ENCODE peak calls at places on chromosomes 4 and X, in ten cellular contexts. Y is activated T-cell treated with anti-CD3 and anti-CD28 coated beads for 1 hour; M is CD8-positive, alpha-beta memory T cell; F is T-helper 9 cell; L is NCI-H2227 treated with DMSO at 0.1 percent for 48 hours; O is aorta; U is NCI-H1436; I is non-pigmented ciliary epithelial cell; S is NCI-H2107; D is glutamatergic neuron. P is an unnamed sample.

GRCh38 chr4:26171953-26172352 is 148.9 kb upstream of the RBPJ start:
- DNase-seq in Y (no peak), M (no peak), F (no peak), L (no peak), O (no peak), U (no peak), I (peak), S (no peak), D (no peak), P (no peak)

GRCh38 chr4:8601556-8601955 is 9.0 kb downstream of the CPZ start:
- DNase-seq in Y (no peak), M (no peak), F (no peak), L (no peak), O (no peak), U (no peak), I (no peak), S (no peak), D (no peak), P (no peak)

GRCh38 chrX:20315140-20315539 is 48.4 kb upstream of the RPS6KA3 start:
- DNase-seq in Y (no peak), M (no peak), F (no peak), L (no peak), O (no peak), U (no peak), I (no peak), S (no peak), D (no peak), P (no peak)

GRCh38 chr4:78437608-78438088 is 113.9 kb upstream of the ANXA3 start:
- DNase-seq in Y (no peak), M (no peak), F (no peak), L (no peak), O (no peak), U (no peak), I (no peak), S (no peak), D (no peak), P (no peak)

GRCh38 chr4:2341911-2342652 is 76.4 kb downstream of the ZFYVE28 start:
- DNase-seq in Y (no peak), M (no peak), F (no peak), L (no peak), O (peak), U (no peak), I (no peak), S (no peak), D (no peak), P (no peak)

GRCh38 chr4:149347139-149347538 is 468.5 kb downstream of the IQCM start:
- DNase-seq in Y (no peak), M (no peak), F (no peak), L (no peak), O (no peak), U (no peak), I (no peak), S (no peak), D (no peak), P (no peak)

GRCh38 chrX:16671005-16671404 is 21.0 kb downstream of the S100G start:
- DNase-seq in Y (no peak), M (peak), F (no peak), L (peak), O (no peak), U (no peak), I (no peak), S (no peak), D (no peak), P (no peak)

GRCh38 chr4:3407930-3408792 is 33.6 kb upstream of the HGFAC start:
- DNase-seq in Y (no peak), M (no peak), F (no peak), L (no peak), O (peak), U (no peak), I (no peak), S (no peak), D (no peak), P (no peak)

GRCh38 chrX:151912780-151913179 is at the start of gene MAGEA4:
- DNase-seq in Y (no peak), M (no peak), F (no peak), L (no peak), O (no peak), U (no peak), I (no peak), S (no peak), D (no peak), P (no peak)

GRCh38 chrX:39969099-39969825 is 128.5 kb downstream of the BCOR start:
- DNase-seq in Y (peak), M (peak), F (no peak), L (peak), O (no peak), U (peak), I (no peak), S (peak), D (peak), P (no peak)

GRCh38 chr4:64784125-64784524 is 374.9 kb upstream of the TECRL start:
- DNase-seq in Y (no peak), M (no peak), F (no peak), L (no peak), O (no peak), U (no peak), I (peak), S (no peak), D (no peak), P (peak)

GRCh38 chr4:173242466-173243250 is 74.0 kb downstream of the GALNT7 start:
- DNase-seq in Y (no peak), M (no peak), F (no peak), L (no peak), O (no peak), U (no peak), I (no peak), S (no peak), D (no peak), P (no peak)

GRCh38 chrX:119218198-119218597 is 17.9 kb upstream of the PGRMC1 start:
- DNase-seq in Y (no peak), M (no peak), F (no peak), L (no peak), O (no peak), U (peak), I (no peak), S (no peak), D (no peak), P (no peak)

GRCh38 chr4:183639291-183639690 is 19.7 kb downstream of the RWDD4 start:
- DNase-seq in Y (no peak), M (no peak), F (no peak), L (no peak), O (no peak), U (no peak), I (no peak), S (no peak), D (no peak), P (no peak)

GRCh38 chrX:102154218-102154860 is 1.4 kb downstream of the BEX5 start:
- DNase-seq in Y (no peak), M (peak), F (no peak), L (no peak), O (no peak), U (peak), I (no peak), S (peak), D (peak), P (no peak)

GRCh38 chr4:81635747-81636146 is 164.0 kb upstream of the RASGEF1B start:
- DNase-seq in Y (no peak), M (no peak), F (no peak), L (no peak), O (no peak), U (peak), I (no peak), S (peak), D (no peak), P (no peak)

GRCh38 chrX:1416327-1416784 is 24.4 kb upstream of the SLC25A6 start:
- DNase-seq in Y (no peak), M (no peak), F (no peak), L (no peak), O (peak), U (no peak), I (no peak), S (no peak), D (no peak), P (no peak)

GRCh38 chr4:6319530-6320150 is 50.0 kb downstream of the WFS1 start:
- DNase-seq in Y (no peak), M (no peak), F (no peak), L (no peak), O (no peak), U (no peak), I (no peak), S (no peak), D (no peak), P (no peak)